ENCODE peak calls at places on chromosomes 4 and X, in five cellular contexts. B is GM23248, T is hepatocyte, L is neuronal stem cell, N is H9. X is an unnamed sample. For H3K9me3, the result is how much of the 10 kb centered on the place peaks cover.

GRCh38 chr4:26746742-26747351 is 113.8 kb upstream of the STIM2 start:
- DNase-seq in B (no peak), T (no peak), L (no peak), N (no peak), X (no peak)

GRCh38 chr4:159698336-159698735 is 595.5 kb downstream of the RAPGEF2 start:
- DNase-seq in B (no peak), T (no peak), L (no peak), N (no peak), X (peak)

GRCh38 chr4:43233321-43233720 is 340.8 kb downstream of the GRXCR1 start:
- DNase-seq in B (no peak), T (no peak), L (no peak), N (no peak), X (no peak)

GRCh38 chr4:57191523-57192034 is 81.4 kb upstream of the IGFBP7 start:
- DNase-seq in B (no peak), T (peak), L (no peak), N (peak), X (peak)

GRCh38 chr4:1776521-1777161 is 16.5 kb upstream of the FGFR3 start:
- DNase-seq in B (no peak), T (no peak), L (no peak), N (no peak), X (no peak)

GRCh38 chrX:118685393-118685792 is 42.0 kb upstream of the IL13RA1 start:
- DNase-seq in B (no peak), T (no peak), L (no peak), N (no peak), X (no peak)

GRCh38 chr4:74752798-74753197 is 41.5 kb downstream of the BTC start:
- DNase-seq in B (no peak), T (no peak), L (no peak), N (no peak), X (no peak)

GRCh38 chr4:91113130-91113706 is 986.0 kb downstream of the CCSER1 start:
- DNase-seq in B (peak), T (peak), L (peak), N (no peak), X (peak)

GRCh38 chr4:8913858-8914460 is 42.3 kb upstream of the HMX1 start:
- DNase-seq in B (no peak), T (peak), L (no peak), N (no peak), X (no peak)

GRCh38 chrX:47162927-47163583 is 18.0 kb downstream of the RBM10 start:
- DNase-seq in B (no peak), T (no peak), L (no peak), N (no peak), X (no peak)

GRCh38 chrX:115330498-115331138 is 41.1 kb downstream of the LUZP4 start:
- DNase-seq in B (peak), T (peak), L (no peak), N (peak), X (peak)

GRCh38 chrX:104113237-104113965 is 1.1 kb downstream of the ZCCHC18 start:
- DNase-seq in B (peak), T (peak), L (peak), N (peak), X (peak)

GRCh38 chr4:76691767-76692689 is 205.9 kb downstream of the SOWAHB start:
- DNase-seq in B (no peak), T (no peak), L (no peak), N (no peak), X (peak)

GRCh38 chr4:179867300-179867878 is 2375.8 kb upstream of the TENM3 start:
- DNase-seq in B (peak), T (peak), L (peak), N (peak), X (peak)

GRCh38 chr4:125101706-125102105 is 213.0 kb upstream of the FAT4 start:
- DNase-seq in B (peak), T (no peak), L (no peak), N (no peak), X (no peak)

GRCh38 chrX:133923113-133923512 is 62.3 kb downstream of the GPC3 start:
- DNase-seq in B (peak), T (no peak), L (no peak), N (no peak), X (peak)

GRCh38 chrX:11944486-11944885 is 186.4 kb downstream of the MSL3 start:
- DNase-seq in B (peak), T (peak), L (peak), N (peak), X (peak)

GRCh38 chr4:132737344-132737743 is 411.8 kb upstream of the PCDH10 start:
- DNase-seq in B (no peak), T (no peak), L (peak), N (peak), X (no peak)

GRCh38 chr4:7960790-7961655 is 21.4 kb upstream of the AFAP1 start:
- DNase-seq in B (peak), T (peak), L (no peak), N (no peak), X (peak)

GRCh38 chr4:107248571-107248970 is 212.5 kb upstream of the DKK2 start:
- DNase-seq in B (peak), T (no peak), L (no peak), N (no peak), X (no peak)

GRCh38 chr4:56048621-56049427 is 100.1 kb downstream of the CEP135 start:
- DNase-seq in B (peak), T (peak), L (peak), N (peak), X (peak)

GRCh38 chr4:24805036-24805435 is 9.7 kb downstream of the SOD3 start:
- DNase-seq in B (no peak), T (no peak), L (no peak), N (no peak), X (no peak)

GRCh38 chr4:83267121-83267834 is 17.3 kb downstream of the COQ2 start:
- DNase-seq in B (peak), T (no peak), L (no peak), N (no peak), X (no peak)

GRCh38 chr4:41214158-41215146 is at the start of gene APBB2:
- DNase-seq in B (peak), T (peak), L (peak), N (peak), X (peak)

GRCh38 chrX:12370444-12371089 is 232.3 kb downstream of the FRMPD4 start:
- DNase-seq in B (peak), T (no peak), L (no peak), N (no peak), X (peak)

GRCh38 chr4:2292679-2293108 is 30.8 kb upstream of the MXD4 start:
- DNase-seq in B (peak), T (peak), L (no peak), N (no peak), X (no peak)

GRCh38 chr4:71113294-71113693 is 119.8 kb downstream of the DCK start:
- DNase-seq in B (no peak), T (peak), L (no peak), N (no peak), X (no peak)

GRCh38 chrX:134761788-134762187 is 103.5 kb upstream of the PLAC1 start:
- DNase-seq in B (peak), T (peak), L (no peak), N (no peak), X (no peak)

GRCh38 chr4:75030649-75031235 is 97.8 kb downstream of the PARM1 start:
- DNase-seq in B (no peak), T (peak), L (no peak), N (no peak), X (no peak)

GRCh38 chrX:47174846-47175587 is 18.6 kb upstream of the UBA1 start:
- DNase-seq in B (no peak), T (peak), L (no peak), N (no peak), X (no peak)

GRCh38 chr4:85548841-85549240 is 73.9 kb downstream of the ARHGAP24 start:
- DNase-seq in B (no peak), T (no peak), L (no peak), N (no peak), X (peak)

GRCh38 chr4:36243355-36244256 is 708 bp downstream of the ARAP2 start:
- DNase-seq in B (peak), T (peak), L (peak), N (peak), X (peak)

GRCh38 chr4:26885912-26886274 is 25.3 kb downstream of the STIM2 start:
- DNase-seq in B (no peak), T (no peak), L (no peak), N (no peak), X (no peak)

GRCh38 chrX:14209034-14209433 is 179.3 kb upstream of the GEMIN8 start:
- DNase-seq in B (no peak), T (no peak), L (no peak), N (no peak), X (no peak)

GRCh38 chr4:82335043-82335442 is 38.7 kb downstream of the HNRNPD start:
- DNase-seq in B (no peak), T (no peak), L (no peak), N (no peak), X (no peak)

GRCh38 chrX:150503898-150504219 is 64.6 kb upstream of the MTM1 start:
- DNase-seq in B (no peak), T (no peak), L (no peak), N (no peak), X (no peak)

GRCh38 chrX:12949205-12949926 is 25.5 kb upstream of the TMSB4X start:
- DNase-seq in B (peak), T (no peak), L (no peak), N (no peak), X (peak)

GRCh38 chrX:9926002-9926401 is 41.2 kb upstream of the CLDN34 start:
- DNase-seq in B (no peak), T (no peak), L (no peak), N (no peak), X (no peak)

GRCh38 chr4:41748788-41749445 is 392 bp upstream of the PHOX2B start:
- DNase-seq in B (no peak), T (no peak), L (peak), N (no peak), X (no peak)

GRCh38 chr4:273312-274017 is 31.8 kb downstream of the ZNF732 start:
- DNase-seq in B (no peak), T (no peak), L (no peak), N (no peak), X (no peak)
- H3K9me3 ChIP-seq in B (under half), T (under half), L (half or more), N (under half), X (half or more)

GRCh38 chr4:127509155-127509554 is 123.6 kb upstream of the INTU start:
- DNase-seq in B (peak), T (no peak), L (no peak), N (no peak), X (no peak)
- H2AFZ ChIP-seq in B (no peak), T (no peak), L (no peak), N (no peak), X (no peak)

GRCh38 chr4:88619973-88620372 is 27.7 kb downstream of the HERC3 start:
- DNase-seq in B (peak), T (no peak), L (no peak), N (no peak), X (peak)
- H3K27ac ChIP-seq in B (peak), T (no peak), L (no peak), N (no peak), X (no peak)

GRCh38 chr4:119543794-119544193 is 84.8 kb downstream of the PDE5A start:
- DNase-seq in B (no peak), T (no peak), L (no peak), N (no peak), X (no peak)

GRCh38 chr4:119540249-119540648 is 88.4 kb downstream of the PDE5A start:
- DNase-seq in B (no peak), T (no peak), L (no peak), N (no peak), X (no peak)

GRCh38 chr4:119542575-119542974 is 86.0 kb downstream of the PDE5A start:
- DNase-seq in B (no peak), T (no peak), L (no peak), N (no peak), X (no peak)

GRCh38 chr4:119537586-119537985 is 91.0 kb downstream of the PDE5A start:
- DNase-seq in B (no peak), T (no peak), L (no peak), N (no peak), X (no peak)

GRCh38 chr4:119543187-119543586 is 85.4 kb downstream of the PDE5A start:
- DNase-seq in B (no peak), T (no peak), L (no peak), N (no peak), X (no peak)
- H3K9me3 ChIP-seq in B (under half), T (under half), L (under half), N (under half), X (under half)